ENCODE peak calls at places on chromosomes 1 and 21, in seven cellular contexts. H, Q, V, S, X, E and P are unnamed samples.
A peak's percentile ranks its signal among the peaks of the same experiment; 100 is the strongest.

GRCh38 chr1:110440877-110441276 is 10.1 kb upstream of the PROK1 start:
- DNase-seq in S (no peak), V (no peak), E (no peak), X (peak; percentile 7), Q (no peak), H (no peak), P (no peak)

GRCh38 chr21:21246007-21246406 is 247.8 kb downstream of the NCAM2 start:
- DNase-seq in Q (no peak), X (no peak), V (no peak), S (no peak), H (no peak), E (no peak), P (no peak)

GRCh38 chr21:34986561-34987533 is 62.3 kb downstream of the RUNX1 start:
- DNase-seq in S (no peak), V (no peak), X (peak; percentile 91), Q (peak; percentile 62), H (peak; percentile 72), E (no peak), P (no peak)

GRCh38 chr1:172533511-172534116 is 664 bp downstream of the SUCO start:
- DNase-seq in X (no peak), E (peak; percentile 31), S (peak; percentile 31), H (no peak), Q (peak; percentile 59), V (peak; percentile 41), P (peak; percentile 47)

GRCh38 chr1:186404454-186405051 is 28.9 kb downstream of the ODR4 start:
- DNase-seq in V (no peak), S (no peak), H (no peak), X (peak; percentile 58), E (peak; percentile 39), Q (peak; percentile 52), P (peak; percentile 10)

GRCh38 chr1:38858833-38859560 is 575 bp downstream of the RRAGC start:
- DNase-seq in S (peak; percentile 30), V (peak; percentile 92), H (no peak), E (peak; percentile 71), X (peak; percentile 62), Q (peak; percentile 81), P (peak; percentile 72)

GRCh38 chr1:39184354-39184818 is 20.1 kb upstream of the MACF1 start:
- DNase-seq in H (no peak), S (no peak), Q (no peak), E (no peak), X (no peak), V (no peak), P (no peak)

GRCh38 chr1:204369006-204369726 is 9.4 kb upstream of the PLEKHA6 start:
- DNase-seq in X (no peak), V (no peak), H (no peak), S (no peak), Q (no peak), E (no peak), P (no peak)

GRCh38 chr1:219439376-219439775 is 173.5 kb downstream of the ZC3H11B start:
- DNase-seq in X (no peak), S (no peak), Q (no peak), E (no peak), H (no peak), V (no peak), P (no peak)

GRCh38 chr1:228197555-228198147 is 10.2 kb upstream of the OBSCN start:
- DNase-seq in E (no peak), H (no peak), S (no peak), Q (no peak), X (no peak), V (peak; percentile 12), P (no peak)

GRCh38 chr1:28194326-28195035 is 18.0 kb upstream of the PTAFR start:
- DNase-seq in V (no peak), Q (no peak), S (no peak), E (no peak), H (no peak), X (no peak), P (no peak)

GRCh38 chr1:145991799-145992412 is 4.5 kb downstream of the TXNIP start:
- DNase-seq in S (peak; percentile 27), X (no peak), H (no peak), Q (no peak), E (no peak), V (no peak), P (no peak)

GRCh38 chr1:227756172-227756959 is 21.1 kb downstream of the SNAP47 start:
- DNase-seq in Q (no peak), S (peak; percentile 75), E (no peak), X (no peak), H (no peak), V (peak; percentile 33), P (no peak)

GRCh38 chr1:85115933-85116332 is 67.6 kb upstream of the MCOLN3 start:
- DNase-seq in E (no peak), V (no peak), S (no peak), H (no peak), Q (no peak), X (no peak), P (no peak)

GRCh38 chr21:43312751-43313169 is 114.2 kb downstream of the SIK1 start:
- DNase-seq in E (no peak), S (no peak), V (peak; percentile 76), H (peak; percentile 23), Q (no peak), X (no peak), P (no peak)

GRCh38 chr1:241482761-241483250 is 36.7 kb downstream of the FH start:
- DNase-seq in X (peak; percentile 41), Q (peak; percentile 100), V (no peak), E (no peak), S (no peak), H (no peak), P (peak; percentile 65)

GRCh38 chr1:92299477-92300125 is 742 bp downstream of the RPAP2 start:
- DNase-seq in S (no peak), V (no peak), Q (peak; percentile 29), X (no peak), E (no peak), H (no peak), P (no peak)

GRCh38 chr1:183730107-183730724 is 74.7 kb upstream of the RGL1 start:
- DNase-seq in Q (no peak), X (no peak), V (no peak), H (no peak), E (no peak), S (no peak), P (no peak)

GRCh38 chr1:6025269-6026094 is 20.2 kb upstream of the KCNAB2 start:
- DNase-seq in H (no peak), Q (no peak), S (no peak), X (no peak), V (no peak), E (no peak), P (peak; percentile 82)

GRCh38 chr1:215082532-215083407 is at the start of gene KCNK2:
- DNase-seq in Q (peak; percentile 28), V (peak; percentile 65), E (peak; percentile 37), S (no peak), X (no peak), H (no peak), P (peak; percentile 26)

GRCh38 chr1:167483790-167484189 is 34.5 kb downstream of the CD247 start:
- DNase-seq in Q (no peak), X (no peak), E (no peak), H (no peak), S (no peak), V (no peak), P (no peak)
- H3K27ac ChIP-seq in Q (no peak overlapping the region), X (no peak overlapping the region), E (no peak overlapping the region), H (no peak overlapping the region), S (no peak overlapping the region), V (no peak overlapping the region), P (no peak overlapping the region)

DNA sequence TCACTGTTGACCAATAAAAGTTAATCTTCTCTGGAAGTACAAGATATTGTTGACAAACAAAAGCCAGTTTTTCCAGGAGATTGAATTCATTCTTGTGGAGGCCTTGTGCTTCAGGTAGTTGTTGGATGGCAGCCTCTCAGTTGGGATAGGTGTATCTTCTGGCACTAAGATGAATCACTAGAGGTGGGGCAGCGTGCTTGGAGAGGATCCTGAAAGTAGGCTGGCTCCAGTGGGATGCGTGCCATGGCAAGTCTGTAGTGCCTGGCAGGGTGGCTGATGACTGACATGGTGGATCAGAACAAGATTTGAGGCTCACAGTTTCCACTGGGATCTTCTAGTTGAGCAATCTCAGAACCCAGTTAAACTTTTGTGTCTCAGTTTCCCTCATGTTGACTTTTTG is 2.4 kb downstream of the VPS13D start:
- DNase-seq in Q (peak; percentile 78), H (no peak), X (no peak), V (no peak), S (no peak), E (no peak), P (peak; percentile 93)
- TF ChIP-seq CTCF in Q (no peak), H (no peak), X (no peak), V (no peak), S (no peak), E (no peak), P (no peak)

GRCh38 chr1:72516264-72516663 is 233.9 kb upstream of the NEGR1 start:
- DNase-seq in S (no peak), H (no peak), Q (no peak), X (no peak), V (no peak), E (no peak), P (no peak)
- H3K27ac ChIP-seq in S (no peak overlapping the region), H (no peak overlapping the region), Q (no peak overlapping the region), X (no peak overlapping the region), V (no peak overlapping the region), E (no peak overlapping the region), P (no peak overlapping the region)

DNA sequence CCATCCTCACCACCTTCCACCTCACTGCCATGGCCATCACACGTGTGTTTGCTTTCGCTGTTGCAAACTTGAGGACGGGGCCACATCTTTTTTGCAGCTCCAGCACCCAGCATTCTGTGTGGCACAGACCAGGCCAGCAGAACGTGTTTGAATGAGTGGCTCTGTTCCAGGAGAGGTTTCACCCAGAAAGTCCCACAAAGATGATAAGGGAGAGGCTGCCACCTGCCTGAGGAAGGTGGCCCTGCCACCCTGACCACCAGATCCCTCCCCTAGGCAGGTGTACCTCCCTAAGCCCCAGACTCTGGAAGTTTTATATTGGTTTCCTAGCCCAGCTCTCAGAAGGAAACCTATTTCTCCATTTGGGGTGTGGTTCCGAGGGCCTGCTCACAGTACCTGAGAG is 252.1 kb downstream of the KAZN start:
- DNase-seq in Q (peak; percentile 54), X (no peak), H (no peak), S (no peak), V (no peak), E (peak; percentile 2), P (peak; percentile 20)
- TF ChIP-seq CTCF in Q (peak; percentile 53), X (no peak), H (peak; percentile 15), S (no peak), V (no peak), E (no peak), P (no peak)

GRCh38 chr1:209768354-209768774 is 12.5 kb downstream of the TRAF3IP3 start:
- DNase-seq in V (peak; percentile 72), S (no peak), E (no peak), Q (no peak), X (no peak), H (peak; percentile 84), P (no peak)
- H3K27ac ChIP-seq in V (no peak overlapping the region), S (peak overlapping the region; percentile 65), E (peak overlapping the region; percentile 91), Q (no peak overlapping the region), X (no peak overlapping the region), H (peak overlapping the region; percentile 93), P (peak overlapping the region; percentile 86)